ENCODE peak calls at places on chromosomes 3 and 15, in seven cellular contexts. F is GM12878, Q is HCT116, J is fibroblast of lung, K is neural progenitor cell, Y is astrocyte, T is hepatocyte. M is an unnamed sample. For H3K79me2, the result is how much of the 10 kb centered on the place peaks cover.

GRCh38 chr15:67110400-67110799 is 45.0 kb downstream of the SMAD3 start:
- DNase-seq in F (peak), Q (no peak), J (no peak), K (no peak), Y (no peak), T (no peak), M (no peak)

GRCh38 chr15:37100109-37100873 is at the start of gene MEIS2:
- DNase-seq in F (peak), Q (peak), J (peak), K (peak), Y (peak), T (peak), M (no peak)

GRCh38 chr3:184176377-184177330 is 2.0 kb downstream of the AP2M1 start:
- DNase-seq in F (no peak), Q (peak), J (peak), K (peak), Y (peak), T (peak), M (peak)

GRCh38 chr15:51162865-51163762 is 68.4 kb upstream of the TNFAIP8L3 start:
- DNase-seq in F (peak), Q (peak), J (peak), K (peak), Y (peak), T (peak), M (peak)

GRCh38 chr15:38266247-38266996 is 13.8 kb downstream of the SPRED1 start:
- DNase-seq in F (no peak), Q (no peak), J (peak), K (no peak), Y (peak), T (no peak), M (no peak)

GRCh38 chr3:14463330-14464216 is 61.2 kb downstream of the SLC6A6 start:
- DNase-seq in F (no peak), Q (no peak), J (no peak), K (peak), Y (no peak), T (no peak), M (no peak)

GRCh38 chr3:155392138-155392537 is 98.7 kb upstream of the STRIT1 start:
- DNase-seq in F (no peak), Q (no peak), J (no peak), K (no peak), Y (no peak), T (no peak), M (no peak)

GRCh38 chr3:130490246-130490645 is 26.7 kb upstream of the COL6A6 start:
- DNase-seq in F (no peak), Q (no peak), J (no peak), K (no peak), Y (no peak), T (no peak), M (no peak)

GRCh38 chr15:59137566-59137965 is 32.6 kb downstream of the CCNB2 start:
- DNase-seq in F (no peak), Q (no peak), J (no peak), K (no peak), Y (no peak), T (no peak), M (no peak)

GRCh38 chr3:13323822-13324221 is 96.3 kb downstream of the NUP210 start:
- DNase-seq in F (no peak), Q (no peak), J (no peak), K (no peak), Y (no peak), T (no peak), M (peak)

GRCh38 chr3:12308517-12308916 is 19.6 kb downstream of the PPARG start:
- DNase-seq in F (peak), Q (peak), J (peak), K (no peak), Y (peak), T (peak), M (no peak)

GRCh38 chr3:67947808-67948508 is 293.5 kb upstream of the SUCLG2 start:
- DNase-seq in F (no peak), Q (no peak), J (no peak), K (peak), Y (no peak), T (peak), M (peak)

GRCh38 chr3:112321867-112322652 is 10.9 kb upstream of the CD200 start:
- DNase-seq in F (no peak), Q (no peak), J (no peak), K (peak), Y (no peak), T (no peak), M (no peak)

GRCh38 chr3:63076357-63076756 is 201.1 kb upstream of the CADPS start:
- DNase-seq in F (no peak), Q (no peak), J (no peak), K (no peak), Y (no peak), T (no peak), M (no peak)

GRCh38 chr3:177679568-177680441 is 482.5 kb upstream of the TBL1XR1 start:
- DNase-seq in F (no peak), Q (no peak), J (no peak), K (peak), Y (peak), T (no peak), M (peak)

GRCh38 chr15:101536166-101536874 is 46.8 kb upstream of the PCSK6 start:
- DNase-seq in F (no peak), Q (no peak), J (no peak), K (no peak), Y (no peak), T (no peak), M (no peak)

GRCh38 chr3:140595295-140595694 is 82.6 kb upstream of the TRIM42 start:
- DNase-seq in F (no peak), Q (no peak), J (peak), K (no peak), Y (peak), T (no peak), M (no peak)

GRCh38 chr3:97810779-97811390 is 10.9 kb upstream of the CRYBG3 start:
- DNase-seq in F (no peak), Q (no peak), J (peak), K (no peak), Y (no peak), T (no peak), M (no peak)

GRCh38 chr3:57184516-57184915 is 15.3 kb downstream of the HESX1 start:
- DNase-seq in F (no peak), Q (no peak), J (no peak), K (peak), Y (no peak), T (no peak), M (no peak)

GRCh38 chr3:195895900-195896360 is 12.4 kb downstream of the TNK2 start:
- DNase-seq in F (no peak), Q (no peak), J (peak), K (peak), Y (no peak), T (peak), M (peak)

GRCh38 chr15:70058642-70059360 is 38.9 kb downstream of the TLE3 start:
- DNase-seq in F (no peak), Q (no peak), J (no peak), K (no peak), Y (no peak), T (no peak), M (no peak)

GRCh38 chr3:68705695-68706429 is 226.5 kb downstream of the TAFA4 start:
- DNase-seq in F (no peak), Q (no peak), J (no peak), K (no peak), Y (no peak), T (peak), M (no peak)

GRCh38 chr15:31150732-31151212 is 49.2 kb upstream of the TRPM1 start:
- DNase-seq in F (no peak), Q (no peak), J (no peak), K (peak), Y (no peak), T (no peak), M (no peak)

GRCh38 chr15:66097151-66098018 is 156.2 kb downstream of the MEGF11 start:
- DNase-seq in F (no peak), Q (no peak), J (no peak), K (no peak), Y (no peak), T (no peak), M (no peak)

GRCh38 chr15:96160269-96160668 is 170.2 kb upstream of the NR2F2 start:
- DNase-seq in F (no peak), Q (no peak), J (peak), K (no peak), Y (peak), T (peak), M (no peak)

GRCh38 chr15:89177633-89178306 is 43.6 kb downstream of the RLBP1 start:
- DNase-seq in F (peak), Q (peak), J (peak), K (peak), Y (peak), T (peak), M (peak)

GRCh38 chr3:46922426-46922825 is 44.9 kb downstream of the PTH1R start:
- DNase-seq in F (no peak), Q (no peak), J (no peak), K (no peak), Y (no peak), T (no peak), M (no peak)

GRCh38 chr15:25862087-25862468 is 1.0 kb downstream of the ATP10A start:
- DNase-seq in F (no peak), Q (no peak), J (peak), K (no peak), Y (no peak), T (no peak), M (no peak)

GRCh38 chr15:25863968-25864580 is 947 bp upstream of the ATP10A start:
- DNase-seq in F (no peak), Q (no peak), J (no peak), K (no peak), Y (no peak), T (no peak), M (no peak)

GRCh38 chr15:25860885-25861866 is 2.0 kb downstream of the ATP10A start:
- DNase-seq in F (no peak), Q (no peak), J (no peak), K (no peak), Y (no peak), T (no peak), M (no peak)

GRCh38 chr15:25863067-25863967 is at the start of gene ATP10A:
- DNase-seq in F (no peak), Q (no peak), J (peak), K (peak), Y (peak), T (no peak), M (no peak)

DNA sequence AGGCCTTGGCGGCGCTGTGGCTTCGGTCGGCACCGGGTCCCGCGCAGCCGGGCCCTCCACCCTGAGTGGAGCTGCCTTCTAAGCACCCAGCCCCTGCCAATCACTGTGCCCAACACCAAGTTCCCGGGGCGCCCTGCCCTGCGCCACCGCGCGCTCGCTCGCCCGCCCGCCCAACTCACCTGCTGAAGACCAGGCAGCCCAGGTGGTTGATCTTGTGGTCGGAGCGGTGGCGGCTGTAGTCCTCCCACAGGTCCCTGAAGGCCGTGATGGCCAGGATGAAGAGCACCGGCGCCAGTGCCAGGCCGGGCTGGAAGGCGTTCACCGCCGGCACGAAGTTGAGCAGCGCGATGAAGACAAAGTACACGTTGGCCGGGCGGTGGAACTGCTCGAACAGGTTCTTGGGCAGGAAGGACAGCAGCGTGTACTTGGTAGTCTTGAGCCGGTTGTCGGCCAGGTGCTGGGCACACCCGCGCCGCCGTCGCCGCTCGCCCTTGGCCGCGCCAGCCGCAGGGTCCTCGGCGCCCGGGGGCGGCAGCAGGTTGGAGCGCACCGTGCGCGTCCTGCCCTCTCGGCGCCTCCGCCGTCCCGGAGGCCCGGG is 559 bp downstream of the ATP10A start:
- DNase-seq in F (no peak), Q (no peak), J (peak), K (peak), Y (no peak), T (peak), M (no peak)
- TF ChIP-seq EZH2 in F (no peak), Q (no peak), J (no peak), K (peak), Y (no peak), T (no peak), M (no peak)

GRCh38 chr3:81734742-81735141 is 26.7 kb downstream of the GBE1 start:
- DNase-seq in F (no peak), Q (no peak), J (no peak), K (no peak), Y (no peak), T (no peak), M (no peak)
- H3K79me2 ChIP-seq in F (under half), Q (under half), J (half or more), K (under half), Y (under half), T (under half), M (half or more)

GRCh38 chr15:40336129-40337122 is 4.3 kb downstream of the CCDC9B start:
- DNase-seq in F (no peak), Q (no peak), J (no peak), K (peak), Y (no peak), T (no peak), M (no peak)
- TF ChIP-seq CTCF in F (peak), Q (no peak), J (no peak), K (peak), Y (no peak), T (no peak), M (no peak)

DNA sequence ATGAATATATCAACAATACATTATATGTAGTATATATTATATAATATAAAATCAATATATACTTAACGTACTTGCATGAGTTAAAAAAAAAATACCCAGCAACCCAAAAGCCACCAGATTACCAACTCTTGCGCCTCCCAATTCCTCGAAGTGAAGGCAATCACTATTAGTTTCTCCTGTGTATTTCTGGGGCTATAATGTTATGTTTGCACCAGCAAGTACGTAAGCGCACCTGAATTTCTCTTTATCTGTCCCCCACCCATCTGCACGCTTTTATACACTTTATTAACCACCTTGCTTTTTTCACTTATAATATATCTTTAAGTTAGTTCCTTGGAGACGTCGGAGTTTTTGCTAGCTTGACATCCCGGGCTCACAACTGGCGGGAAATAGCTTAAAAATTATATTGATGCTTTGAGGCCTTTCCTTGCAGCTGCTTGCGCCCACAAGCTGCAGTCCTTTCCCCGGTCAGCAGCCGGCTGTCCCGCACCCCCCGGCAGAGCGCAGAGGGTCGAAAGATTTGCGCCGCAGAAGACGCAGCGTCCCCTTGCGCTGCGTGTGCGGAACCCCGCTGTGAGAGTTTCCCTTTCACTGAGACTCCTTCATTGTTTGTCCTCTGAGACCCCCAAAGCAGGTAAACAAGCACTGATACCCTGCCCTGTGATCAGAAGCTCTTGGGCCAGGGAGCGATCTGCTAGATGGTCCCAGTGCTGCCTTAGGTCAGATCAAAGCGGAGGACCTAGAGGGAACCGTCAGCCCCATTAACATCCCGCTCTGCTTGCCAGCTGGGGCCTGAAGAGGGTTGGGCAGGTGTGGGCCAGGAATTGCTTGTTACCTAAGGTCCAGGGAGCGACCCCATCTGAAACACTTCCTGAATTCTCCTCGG is 8.9 kb upstream of the EOMES start:
- DNase-seq in F (no peak), Q (no peak), J (no peak), K (peak), Y (no peak), T (no peak), M (no peak)
- TF ChIP-seq EZH2 in F (no peak), Q (no peak), J (peak), K (peak), Y (peak), T (peak), M (no peak)

DNA sequence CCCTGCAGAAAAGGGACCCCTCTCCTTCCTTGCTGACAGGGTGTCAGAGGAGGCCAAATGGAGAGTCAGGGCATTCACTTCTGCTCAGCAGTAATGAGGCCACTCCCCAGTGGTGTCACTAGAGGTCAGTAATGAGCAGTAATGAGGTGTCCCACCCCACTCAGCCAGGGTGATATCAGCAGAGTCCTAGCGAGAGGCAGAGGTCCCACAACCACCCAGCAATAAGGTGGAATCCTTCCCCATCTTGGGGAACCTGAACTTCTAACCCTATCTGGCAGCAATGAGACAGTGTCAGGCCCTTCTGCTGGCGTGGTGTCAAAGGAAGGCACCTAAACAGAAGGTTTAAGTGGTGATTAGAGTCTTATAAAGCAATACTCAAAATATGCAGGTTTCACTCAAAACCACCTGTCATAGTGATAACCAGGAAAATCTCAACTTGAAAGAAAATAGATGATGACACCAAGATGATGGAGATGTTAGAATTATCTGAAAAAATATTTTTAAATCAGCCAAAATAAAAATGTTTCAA is 12.9 kb downstream of the OCA2 start:
- DNase-seq in F (peak), Q (peak), J (peak), K (peak), Y (peak), T (peak), M (peak)
- H3K79me2 ChIP-seq in F (under half), Q (under half), J (under half), K (under half), Y (under half), T (under half), M (under half)

DNA sequence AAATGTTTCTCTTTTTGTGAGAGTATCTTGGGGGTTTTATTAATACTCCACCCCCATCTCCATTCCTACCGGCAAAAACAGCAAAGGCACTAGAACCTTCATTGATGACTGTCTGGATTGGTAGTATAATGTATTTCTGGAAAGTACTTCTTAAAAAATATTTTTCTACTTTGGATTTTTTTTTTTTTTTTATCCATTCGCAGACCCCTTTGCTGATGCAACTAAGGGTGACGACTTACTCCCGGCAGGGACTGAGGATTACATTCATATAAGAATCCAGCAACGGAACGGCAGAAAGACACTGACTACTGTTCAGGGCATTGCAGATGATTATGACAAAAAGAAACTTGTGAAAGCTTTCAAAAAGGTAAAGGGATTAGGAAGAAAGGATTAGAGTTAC is 1.2 kb downstream of the EIF1B start:
- DNase-seq in F (no peak), Q (no peak), J (peak), K (peak), Y (no peak), T (no peak), M (no peak)
- TF ChIP-seq CTCF in F (no peak), Q (no peak), J (no peak), K (no peak), Y (no peak), T (no peak), M (no peak)

M was measured in DND-41.